ENCODE peak calls at places on chromosomes 4 and X, in five cellular contexts. One of them, this sample, is unnamed.

GRCh38 chrX:51922561-51922960 is 29.1 kb downstream of the MAGED1 start:
- DNase-seq in NCI-H774: no peak
- DNase-seq in testis: no peak
- DNase-seq in psoas muscle: no peak
- DNase-seq in amniotic epithelial cell: no peak
- DNase-seq in this sample: no peak

GRCh38 chr4:94798808-94799207 is 41.1 kb downstream of the BMPR1B start:
- DNase-seq in NCI-H774: no peak
- DNase-seq in testis: no peak
- DNase-seq in psoas muscle: no peak
- DNase-seq in amniotic epithelial cell: peak; percentile 7
- DNase-seq in this sample: no peak

GRCh38 chr4:38119663-38120374 is 159.6 kb downstream of the PTTG2 start:
- DNase-seq in amniotic epithelial cell: peak; percentile 94
- DNase-seq in psoas muscle: no peak
- DNase-seq in testis: peak; percentile 46
- DNase-seq in NCI-H774: no peak
- DNase-seq in this sample: peak; percentile 58

GRCh38 chr4:150746156-150746555 is 164.2 kb downstream of the MAB21L2 start:
- DNase-seq in psoas muscle: no peak
- DNase-seq in amniotic epithelial cell: peak; percentile 57
- DNase-seq in NCI-H774: no peak
- DNase-seq in testis: no peak
- DNase-seq in this sample: peak; percentile 57

GRCh38 chrX:137855490-137855889 is 289.6 kb downstream of the ZIC3 start:
- DNase-seq in psoas muscle: no peak
- DNase-seq in testis: no peak
- DNase-seq in NCI-H774: no peak
- DNase-seq in amniotic epithelial cell: no peak
- DNase-seq in this sample: no peak

GRCh38 chrX:153474718-153475117 is 4.3 kb upstream of the HAUS7 start:
- DNase-seq in NCI-H774: peak; percentile 25
- DNase-seq in testis: peak; percentile 62
- DNase-seq in psoas muscle: peak; percentile 82
- DNase-seq in amniotic epithelial cell: peak; percentile 31
- DNase-seq in this sample: no peak

GRCh38 chrX:151370906-151371305 is 26.1 kb upstream of the VMA21 start:
- DNase-seq in testis: no peak
- DNase-seq in amniotic epithelial cell: no peak
- DNase-seq in NCI-H774: no peak
- DNase-seq in psoas muscle: no peak
- DNase-seq in this sample: no peak

GRCh38 chrX:129981752-129982299 is 609 bp upstream of the BCORL1 start:
- DNase-seq in psoas muscle: no peak
- DNase-seq in amniotic epithelial cell: no peak
- DNase-seq in NCI-H774: no peak
- DNase-seq in testis: no peak
- DNase-seq in this sample: no peak

GRCh38 chr4:106624674-106625073 is 256.1 kb upstream of the GIMD1 start:
- DNase-seq in NCI-H774: no peak
- DNase-seq in psoas muscle: no peak
- DNase-seq in amniotic epithelial cell: no peak
- DNase-seq in testis: no peak
- DNase-seq in this sample: no peak

GRCh38 chr4:149961876-149962597 is 116.2 kb upstream of the DCLK2 start:
- DNase-seq in psoas muscle: no peak
- DNase-seq in amniotic epithelial cell: peak; percentile 67
- DNase-seq in NCI-H774: no peak
- DNase-seq in testis: no peak
- DNase-seq in this sample: no peak

GRCh38 chr4:8316911-8317351 is 47.4 kb downstream of the HTRA3 start:
- DNase-seq in psoas muscle: no peak
- DNase-seq in amniotic epithelial cell: no peak
- DNase-seq in NCI-H774: no peak
- DNase-seq in testis: no peak
- DNase-seq in this sample: no peak

GRCh38 chr4:87046111-87046510 is 111.3 kb downstream of the AFF1 start:
- DNase-seq in amniotic epithelial cell: peak; percentile 53
- DNase-seq in NCI-H774: no peak
- DNase-seq in testis: no peak
- DNase-seq in psoas muscle: no peak
- DNase-seq in this sample: no peak